ENCODE peak calls at places on chromosome 22, in seven cellular contexts. F is GM12878, E is neural progenitor cell, S is bronchial epithelial cell, G is endodermal cell, M is GM06990, L is ovary. B is an unnamed sample.

GRCh38 chr22:50308597-50308935 is 1.1 kb upstream of the PLXNB2 start:
- DNase-seq in F (no peak), E (peak; percentile 39), S (no peak), G (peak; percentile 68), M (peak; percentile 39), L (peak; percentile 78), B (no peak)

GRCh38 chr22:19287889-19288288 is 3.6 kb downstream of the CLTCL1 start:
- DNase-seq in F (no peak), E (no peak), S (peak; percentile 79), G (no peak), M (no peak), L (no peak), B (no peak)

GRCh38 chr22:36236338-36237319 is 2.7 kb downstream of the APOL2 start:
- DNase-seq in F (no peak), E (peak; percentile 20), S (peak; percentile 21), G (no peak), M (no peak), L (no peak), B (no peak)

GRCh38 chr22:34055525-34056200 is 135.4 kb upstream of the LARGE1 start:
- DNase-seq in F (no peak), E (peak; percentile 72), S (peak; percentile 26), G (peak; percentile 90), M (peak; percentile 15), L (no peak), B (peak; percentile 77)

GRCh38 chr22:47123006-47123826 is 360.8 kb downstream of the TBC1D22A start:
- DNase-seq in F (no peak), E (no peak), S (peak; percentile 78), G (no peak), M (no peak), L (no peak), B (no peak)

GRCh38 chr22:50597097-50597496 is 3.5 kb upstream of the MAPK8IP2 start:
- DNase-seq in F (no peak), E (no peak), S (no peak), G (no peak), M (no peak), L (no peak), B (peak; percentile 15)

GRCh38 chr22:50548046-50548912 is 2.6 kb downstream of the KLHDC7B start:
- DNase-seq in F (no peak), E (no peak), S (no peak), G (no peak), M (peak; percentile 47), L (no peak), B (peak; percentile 80)

GRCh38 chr22:23745780-23746179 is 5.1 kb downstream of the ZNF70 start:
- DNase-seq in F (no peak), E (no peak), S (no peak), G (no peak), M (no peak), L (no peak), B (peak; percentile 26)

GRCh38 chr22:49882519-49883293 is 29.1 kb downstream of the ZBED4 start:
- DNase-seq in F (no peak), E (no peak), S (no peak), G (no peak), M (no peak), L (no peak), B (no peak)

GRCh38 chr22:31096637-31097274 is 10.6 kb downstream of the SELENOM start:
- DNase-seq in F (no peak), E (no peak), S (no peak), G (peak; percentile 69), M (no peak), L (peak; percentile 26), B (peak; percentile 84)

GRCh38 chr22:31093090-31093850 is 12.2 kb downstream of the SMTN start:
- DNase-seq in F (no peak), E (no peak), S (no peak), G (peak; percentile 38), M (no peak), L (peak; percentile 77), B (peak; percentile 70)

GRCh38 chr22:31093956-31094622 is 13.0 kb downstream of the SMTN start:
- DNase-seq in F (no peak), E (no peak), S (no peak), G (peak; percentile 33), M (no peak), L (peak; percentile 40), B (peak; percentile 50)

GRCh38 chr22:31095637-31096249 is 11.6 kb downstream of the SELENOM start:
- DNase-seq in F (no peak), E (no peak), S (no peak), G (no peak), M (no peak), L (peak; percentile 1), B (no peak)

DNA sequence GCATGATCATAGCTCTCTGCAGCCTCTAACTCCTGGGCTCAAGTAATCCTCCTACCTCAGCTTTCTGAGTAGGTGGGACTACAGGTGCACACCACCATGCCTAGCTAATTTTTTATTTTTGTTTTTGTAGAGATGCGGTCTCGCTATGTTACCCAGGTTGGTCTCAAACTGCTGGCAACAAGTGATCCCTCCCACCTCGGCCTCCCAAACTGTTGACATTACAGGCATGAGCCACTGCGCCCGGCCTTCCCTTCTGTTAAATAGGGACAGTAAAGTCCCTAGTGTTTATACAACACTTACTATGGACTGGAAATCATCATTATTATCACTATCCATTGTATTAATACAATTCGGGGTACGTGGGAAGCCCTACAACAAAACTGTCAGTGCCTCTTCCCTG is 12.6 kb downstream of the SELENOM start:
- DNase-seq in F (no peak), E (no peak), S (no peak), G (no peak), M (no peak), L (no peak), B (no peak)
- H3K36me3 ChIP-seq in F (peaks cover 4% of the 10 kb centered on the region), E (no peaks in the 10 kb centered on the region), S (peaks cover 70% of the 10 kb centered on the region), G (peaks cover 11% of the 10 kb centered on the region), M (peaks cover 7% of the 10 kb centered on the region), L (no peaks in the 10 kb centered on the region), B (no peaks in the 10 kb centered on the region)

GRCh38 chr22:37619991-37620390 is 11.4 kb downstream of the GGA1 start:
- DNase-seq in F (no peak), E (no peak), S (no peak), G (no peak), M (no peak), L (peak; percentile 26), B (no peak)

GRCh38 chr22:37618674-37619073 is 10.0 kb downstream of the GGA1 start:
- DNase-seq in F (no peak), E (no peak), S (no peak), G (no peak), M (no peak), L (no peak), B (no peak)

GRCh38 chr22:37618072-37618656 is 9.5 kb downstream of the GGA1 start:
- DNase-seq in F (no peak), E (no peak), S (no peak), G (no peak), M (no peak), L (peak; percentile 34), B (peak; percentile 32)

GRCh38 chr22:37616205-37617083 is 7.8 kb downstream of the GGA1 start:
- DNase-seq in F (no peak), E (no peak), S (no peak), G (no peak), M (no peak), L (peak; percentile 23), B (peak; percentile 52)

DNA sequence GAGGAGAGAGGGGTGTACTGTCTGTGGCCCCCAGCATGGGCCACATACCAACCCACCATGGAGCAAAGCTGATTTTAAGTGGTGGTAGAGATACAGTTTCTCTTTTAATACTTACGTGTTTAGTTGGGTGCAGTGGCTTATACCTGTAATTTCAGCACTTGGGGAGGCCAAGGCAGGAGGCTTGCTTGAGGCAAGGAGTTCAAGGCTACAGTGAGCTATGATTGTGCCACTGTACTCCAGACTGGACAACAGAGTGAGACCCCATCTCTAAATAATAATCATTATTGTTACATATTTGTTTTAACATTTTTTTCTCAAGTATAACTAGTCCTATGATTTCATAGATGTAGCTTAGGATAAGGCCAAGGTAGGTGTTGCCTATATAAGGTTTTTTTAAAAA is 8.8 kb downstream of the GGA1 start:
- DNase-seq in F (no peak), E (no peak), S (no peak), G (no peak), M (no peak), L (no peak), B (no peak)
- H3K36me3 ChIP-seq in F (peaks cover 24% of the 10 kb centered on the region), E (no peaks in the 10 kb centered on the region), S (peaks cover 19% of the 10 kb centered on the region), G (peaks cover 44% of the 10 kb centered on the region), M (peaks cover 46% of the 10 kb centered on the region), L (no peaks in the 10 kb centered on the region), B (peaks cover 24% of the 10 kb centered on the region)

GRCh38 chr22:25700996-25701815 is 40.8 kb upstream of the MYO18B start:
- DNase-seq in F (no peak), E (peak; percentile 31), S (no peak), G (no peak), M (no peak), L (no peak), B (no peak)

GRCh38 chr22:25697978-25698377 is 44.0 kb upstream of the MYO18B start:
- DNase-seq in F (no peak), E (no peak), S (no peak), G (no peak), M (no peak), L (no peak), B (no peak)

GRCh38 chr22:25698461-25698860 is 43.5 kb upstream of the MYO18B start:
- DNase-seq in F (no peak), E (no peak), S (no peak), G (no peak), M (no peak), L (no peak), B (no peak)

GRCh38 chr22:25696763-25697710 is 45.0 kb upstream of the MYO18B start:
- DNase-seq in F (no peak), E (no peak), S (no peak), G (no peak), M (no peak), L (no peak), B (no peak)

DNA sequence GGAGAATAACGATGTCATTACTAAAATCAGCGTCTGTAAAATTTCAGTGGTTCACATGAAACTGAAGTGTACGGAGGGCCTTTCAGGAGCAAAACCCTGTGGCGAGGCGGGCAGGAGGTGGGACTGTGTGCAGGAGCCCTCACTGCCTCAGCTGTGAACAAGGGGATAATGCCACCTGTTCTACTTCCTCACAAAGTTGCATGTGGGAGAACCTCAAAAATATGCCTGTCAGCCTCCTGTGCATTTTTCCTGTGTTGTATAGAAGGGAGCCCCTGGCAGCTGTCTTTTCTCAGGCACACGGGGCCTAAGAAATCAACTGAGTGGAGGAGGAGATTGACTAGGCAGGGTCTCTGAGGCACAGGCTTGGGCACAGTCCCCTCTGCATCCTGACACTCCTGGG is 43.0 kb upstream of the MYO18B start:
- DNase-seq in F (no peak), E (no peak), S (no peak), G (no peak), M (no peak), L (no peak), B (no peak)
- H3K36me3 ChIP-seq in F (no peaks in the 10 kb centered on the region), E (no peaks in the 10 kb centered on the region), S (no peaks in the 10 kb centered on the region), G (no peaks in the 10 kb centered on the region), M (no peaks in the 10 kb centered on the region), L (no peaks in the 10 kb centered on the region), B (peaks cover 2% of the 10 kb centered on the region)

GRCh38 chr22:40368016-40368415 is 2.4 kb upstream of the SGSM3 start:
- DNase-seq in F (no peak), E (no peak), S (no peak), G (no peak), M (no peak), L (no peak), B (no peak)

GRCh38 chr22:40361100-40361499 is 9.3 kb upstream of the SGSM3 start:
- DNase-seq in F (no peak), E (no peak), S (no peak), G (no peak), M (no peak), L (no peak), B (no peak)

GRCh38 chr22:40367342-40367741 is 3.1 kb upstream of the SGSM3 start:
- DNase-seq in F (no peak), E (no peak), S (no peak), G (no peak), M (no peak), L (no peak), B (no peak)

GRCh38 chr22:40364431-40364830 is 6.0 kb upstream of the SGSM3 start:
- DNase-seq in F (no peak), E (no peak), S (no peak), G (no peak), M (no peak), L (no peak), B (no peak)

GRCh38 chr22:40363059-40363458 is 7.3 kb upstream of the SGSM3 start:
- DNase-seq in F (no peak), E (no peak), S (no peak), G (no peak), M (no peak), L (no peak), B (no peak)
- H3K36me3 ChIP-seq in F (peaks cover 32% of the 10 kb centered on the region), E (no peaks in the 10 kb centered on the region), S (peaks cover 43% of the 10 kb centered on the region), G (peaks cover 96% of the 10 kb centered on the region), M (peaks cover 33% of the 10 kb centered on the region), L (no peaks in the 10 kb centered on the region), B (peaks cover 74% of the 10 kb centered on the region)